ENCODE peak calls at places on chromosomes 12 and 14, in four cellular contexts. Y is RPMI7951; K is ovary; P is stimulated activated CD8-positive, alpha-beta memory T cell treated with anti-CD3 and anti-CD28 coated beads, Interleukin-2, amount 100 ng/mL, for 48 hours. R is an unnamed sample.

GRCh38 chr12:19675361-19675760 is 236.1 kb downstream of the AEBP2 start:
- DNase-seq in Y (no peak), K (no peak), P (no peak), R (no peak)

GRCh38 chr14:64213079-64213478 is 81.1 kb downstream of the ESR2 start:
- DNase-seq in Y (no peak), K (no peak), P (no peak), R (no peak)

GRCh38 chr12:2169964-2170363 is 117.2 kb downstream of the CACNA1C start:
- DNase-seq in Y (peak), K (no peak), P (no peak), R (no peak)

GRCh38 chr14:100428727-100429126 is 105.6 kb downstream of the SLC25A47 start:
- DNase-seq in Y (peak), K (no peak), P (no peak), R (no peak)

GRCh38 chr14:21258194-21258888 is 10.9 kb downstream of the HNRNPC start:
- DNase-seq in Y (no peak), K (no peak), P (no peak), R (no peak)

GRCh38 chr14:99080306-99080705 is 191.7 kb downstream of the BCL11B start:
- DNase-seq in Y (no peak), K (no peak), P (no peak), R (no peak)

GRCh38 chr12:3293446-3294161 is 197.4 kb upstream of the PRMT8 start:
- DNase-seq in Y (peak), K (peak), P (no peak), R (peak)

GRCh38 chr12:125684968-125685790 is 619.9 kb downstream of the AACS start:
- DNase-seq in Y (no peak), K (no peak), P (no peak), R (no peak)

GRCh38 chr12:126342866-126343265 is 1277.6 kb downstream of the AACS start:
- DNase-seq in Y (peak), K (no peak), P (no peak), R (no peak)

GRCh38 chr14:105844047-105844630 is 317.8 kb downstream of the TMEM121 start:
- DNase-seq in Y (no peak), K (no peak), P (no peak), R (no peak)

GRCh38 chr14:61388173-61388975 is 67.0 kb downstream of the PRKCH start:
- DNase-seq in Y (no peak), K (no peak), P (peak), R (no peak)

GRCh38 chr12:47715393-47715876 is 9.6 kb upstream of the RPAP3 start:
- DNase-seq in Y (peak), K (peak), P (peak), R (peak)

GRCh38 chr12:69483700-69484099 is 13.5 kb downstream of the FRS2 start:
- DNase-seq in Y (no peak), K (no peak), P (no peak), R (no peak)

GRCh38 chr12:27608890-27609289 is 84.9 kb downstream of the PPFIBP1 start:
- DNase-seq in Y (no peak), K (no peak), P (no peak), R (no peak)

GRCh38 chr12:48070731-48071130 is 35.1 kb downstream of the SENP1 start:
- DNase-seq in Y (no peak), K (no peak), P (no peak), R (no peak)

GRCh38 chr12:14955876-14956811 is 5.3 kb downstream of the ARHGDIB start:
- DNase-seq in Y (no peak), K (no peak), P (no peak), R (no peak)

GRCh38 chr14:76884853-76885276 is 58.7 kb downstream of the LRRC74A start:
- DNase-seq in Y (no peak), K (no peak), P (no peak), R (no peak)

GRCh38 chr12:104187446-104188155 is 28.0 kb upstream of the TXNRD1 start:
- DNase-seq in Y (no peak), K (no peak), P (no peak), R (no peak)

GRCh38 chr14:74658535-74659130 is 46.6 kb upstream of the LTBP2 start:
- DNase-seq in Y (peak), K (no peak), P (no peak), R (no peak)

GRCh38 chr12:112350593-112351592 is 31.3 kb downstream of the HECTD4 start:
- DNase-seq in Y (no peak), K (no peak), P (no peak), R (peak)

GRCh38 chr14:64612021-64612380 is 62.2 kb downstream of the PPP1R36 start:
- DNase-seq in Y (peak), K (no peak), P (no peak), R (no peak)

GRCh38 chr12:74349925-74350324 is 187.7 kb upstream of the ATXN7L3B start:
- DNase-seq in Y (no peak), K (no peak), P (no peak), R (no peak)

GRCh38 chr14:53879022-53879686 is 77.5 kb downstream of the BMP4 start:
- DNase-seq in Y (no peak), K (no peak), P (no peak), R (no peak)

GRCh38 chr12:6960291-6961277 is 9.4 kb downstream of the PTPN6 start:
- DNase-seq in Y (peak), K (peak), P (no peak), R (no peak)

GRCh38 chr12:117026343-117026742 is 72.9 kb downstream of the TESC start:
- DNase-seq in Y (no peak), K (no peak), P (no peak), R (no peak)

GRCh38 chr12:132881853-132882252 is 5.6 kb downstream of the CHFR start:
- DNase-seq in Y (no peak), K (no peak), P (no peak), R (no peak)

GRCh38 chr14:59771577-59771976 is 99.0 kb downstream of the RTN1 start:
- DNase-seq in Y (no peak), K (no peak), P (no peak), R (no peak)

GRCh38 chr12:49330631-49331359 is 6.2 kb downstream of the C1QL4 start:
- DNase-seq in Y (no peak), K (no peak), P (no peak), R (no peak)

GRCh38 chr12:97800561-97800960 is 338.0 kb downstream of the RMST start:
- DNase-seq in Y (no peak), K (no peak), P (no peak), R (no peak)

GRCh38 chr12:132605055-132605441 is 5.3 kb downstream of the LRCOL1 start:
- DNase-seq in Y (no peak), K (no peak), P (no peak), R (no peak)

GRCh38 chr12:43848786-43849185 is 12.9 kb downstream of the TMEM117 start:
- DNase-seq in Y (peak), K (no peak), P (no peak), R (no peak)

GRCh38 chr12:121598672-121599287 is 18.0 kb upstream of the KDM2B start:
- DNase-seq in Y (no peak), K (no peak), P (no peak), R (no peak)

GRCh38 chr12:4281173-4281654 is 7.7 kb downstream of the CCND2 start:
- DNase-seq in Y (no peak), K (no peak), P (no peak), R (no peak)

GRCh38 chr12:78916845-78917480 is 52.4 kb downstream of the SYT1 start:
- DNase-seq in Y (peak), K (no peak), P (no peak), R (no peak)

GRCh38 chr14:76761198-76761848 is at the start of gene VASH1:
- DNase-seq in Y (peak), K (no peak), P (peak), R (peak)

GRCh38 chr12:6843118-6843902 is 2.6 kb downstream of the GNB3 start:
- DNase-seq in Y (no peak), K (no peak), P (no peak), R (no peak)

GRCh38 chr14:103127861-103128598 is 4.8 kb downstream of the TNFAIP2 start:
- DNase-seq in Y (no peak), K (no peak), P (no peak), R (no peak)

GRCh38 chr12:75961878-75962277 is 69.7 kb downstream of the PHLDA1 start:
- DNase-seq in Y (no peak), K (no peak), P (no peak), R (no peak)

R was measured in BE2C.